ENCODE peak calls at places on chromosome 2, in nine cellular contexts. D is activated T-helper 1 cell treated with anti-CD3 and anti-CD28 coated beads, Interleukin-2, amount 50 U/mL, for 16 hours; X is fibroblast of lung; W is substantia nigra; U is head of caudate nucleus; V is sciatic nerve; R is left ventricle myocardium inferior; I is natural killer cell; J is H54. Q is an unnamed sample.

GRCh38 chr2:51795248-51795888 is 763.4 kb upstream of the NRXN1 start:
- DNase-seq in I (no peak), J (no peak), X (no peak), W (no peak), R (no peak), D (no peak), V (no peak), U (no peak), Q (no peak)

GRCh38 chr2:44045061-44045460 is 49.3 kb upstream of the LRPPRC start:
- DNase-seq in D (no peak), I (no peak), U (no peak), R (no peak), J (no peak), X (no peak), V (no peak), W (no peak), Q (no peak)

GRCh38 chr2:11633923-11634478 is 36.0 kb downstream of the NTSR2 start:
- DNase-seq in W (no peak), D (no peak), I (no peak), J (no peak), U (no peak), V (no peak), X (no peak), R (no peak), Q (no peak)

GRCh38 chr2:160516547-160517365 is 23.1 kb upstream of the RBMS1 start:
- DNase-seq in R (no peak), U (no peak), X (peak), V (no peak), D (no peak), I (no peak), W (no peak), J (no peak), Q (peak)

GRCh38 chr2:56703001-56703400 is 519.2 kb downstream of the CCDC85A start:
- DNase-seq in V (no peak), R (no peak), W (no peak), U (no peak), X (no peak), J (no peak), I (no peak), D (no peak), Q (no peak)

GRCh38 chr2:173588931-173589369 is 234.3 kb downstream of the CDCA7 start:
- DNase-seq in R (no peak), W (no peak), D (no peak), U (no peak), V (no peak), I (no peak), X (peak), J (no peak), Q (no peak)

GRCh38 chr2:114128255-114128654 is 238.4 kb downstream of the ACTR3 start:
- DNase-seq in W (no peak), I (no peak), D (no peak), U (no peak), V (no peak), J (no peak), X (no peak), R (no peak), Q (no peak)

GRCh38 chr2:222861411-222862067 is 703 bp downstream of the ACSL3 start:
- DNase-seq in W (no peak), I (peak), V (peak), J (peak), R (peak), U (peak), X (peak), D (peak), Q (no peak)

GRCh38 chr2:235024951-235025773 is 73.3 kb downstream of the SH3BP4 start:
- DNase-seq in D (no peak), J (no peak), R (no peak), U (no peak), V (no peak), I (no peak), W (peak), X (peak), Q (peak)

GRCh38 chr2:55097462-55098410 is 47.5 kb upstream of the RTN4 start:
- DNase-seq in X (peak), W (no peak), I (no peak), R (no peak), J (no peak), U (no peak), D (no peak), V (no peak), Q (no peak)

Q was measured in AG10803.